ENCODE peak calls at places on chromosomes 3 and 15, in nine cellular contexts. T, Q, U, Z, E, K, A, Y and P are unnamed samples.

GRCh38 chr3:35322070-35322469 is 317.3 kb upstream of the ARPP21 start:
- DNase-seq in T (no peak), Q (no peak), U (no peak), Z (no peak), E (no peak), K (no peak), A (peak), Y (no peak), P (no peak)

GRCh38 chr3:161035711-161036110 is 69.4 kb downstream of the B3GALNT1 start:
- DNase-seq in T (no peak), Q (no peak), U (no peak), Z (no peak), E (no peak), K (no peak), A (no peak), Y (no peak), P (no peak)

GRCh38 chr15:75639191-75639708 is 774 bp downstream of the IMP3 start:
- DNase-seq in T (no peak), Q (no peak), U (no peak), Z (no peak), E (no peak), K (no peak), A (peak), Y (no peak), P (no peak)

GRCh38 chr3:49805367-49805782 is 2.3 kb downstream of the INKA1 start:
- DNase-seq in T (no peak), Q (peak), U (peak), Z (peak), E (no peak), K (no peak), A (peak), Y (peak), P (no peak)

GRCh38 chr3:187839422-187839821 is 94.2 kb upstream of the BCL6 start:
- DNase-seq in T (no peak), Q (no peak), U (no peak), Z (no peak), E (no peak), K (no peak), A (peak), Y (no peak), P (no peak)

GRCh38 chr15:59028387-59028955 is 41.0 kb downstream of the RNF111 start:
- DNase-seq in T (no peak), Q (no peak), U (no peak), Z (no peak), E (no peak), K (no peak), A (no peak), Y (no peak), P (no peak)

GRCh38 chr3:190825389-190826016 is 37.0 kb downstream of the GMNC start:
- DNase-seq in T (no peak), Q (no peak), U (no peak), Z (no peak), E (no peak), K (no peak), A (no peak), Y (no peak), P (no peak)

GRCh38 chr15:64279131-64279530 is 76.8 kb downstream of the CSNK1G1 start:
- DNase-seq in T (no peak), Q (no peak), U (no peak), Z (no peak), E (no peak), K (no peak), A (no peak), Y (peak), P (no peak)

GRCh38 chr15:78763111-78763795 is 48.0 kb downstream of the ADAMTS7 start:
- DNase-seq in T (no peak), Q (no peak), U (peak), Z (no peak), E (no peak), K (no peak), A (no peak), Y (no peak), P (peak)

GRCh38 chr15:82263350-82263749 is 732 bp downstream of the SAXO2 start:
- DNase-seq in T (no peak), Q (no peak), U (no peak), Z (no peak), E (no peak), K (no peak), A (peak), Y (no peak), P (no peak)

GRCh38 chr3:120177151-120177550 is 82.9 kb upstream of the GSK3B start:
- DNase-seq in T (no peak), Q (peak), U (peak), Z (peak), E (no peak), K (peak), A (peak), Y (peak), P (peak)

GRCh38 chr3:124409650-124410275 is 320.5 kb upstream of the UMPS start:
- DNase-seq in T (no peak), Q (no peak), U (no peak), Z (no peak), E (no peak), K (no peak), A (peak), Y (peak), P (no peak)

GRCh38 chr3:44685128-44685800 is 27.2 kb upstream of the ZNF502 start:
- DNase-seq in T (peak), Q (peak), U (peak), Z (peak), E (peak), K (peak), A (no peak), Y (peak), P (peak)

GRCh38 chr3:71485903-71486302 is 97.6 kb downstream of the FOXP1 start:
- DNase-seq in T (no peak), Q (no peak), U (no peak), Z (no peak), E (no peak), K (no peak), A (no peak), Y (no peak), P (no peak)

GRCh38 chr3:116440196-116440595 is 5.1 kb downstream of the LSAMP start:
- DNase-seq in T (no peak), Q (no peak), U (no peak), Z (no peak), E (no peak), K (no peak), A (peak), Y (peak), P (no peak)

GRCh38 chr15:81281176-81281735 is 42.7 kb downstream of the STARD5 start:
- DNase-seq in T (no peak), Q (no peak), U (no peak), Z (no peak), E (no peak), K (no peak), A (no peak), Y (no peak), P (no peak)

GRCh38 chr15:79015416-79015815 is 70.6 kb upstream of the CTSH start:
- DNase-seq in T (no peak), Q (no peak), U (peak), Z (no peak), E (no peak), K (no peak), A (no peak), Y (no peak), P (no peak)

DNA sequence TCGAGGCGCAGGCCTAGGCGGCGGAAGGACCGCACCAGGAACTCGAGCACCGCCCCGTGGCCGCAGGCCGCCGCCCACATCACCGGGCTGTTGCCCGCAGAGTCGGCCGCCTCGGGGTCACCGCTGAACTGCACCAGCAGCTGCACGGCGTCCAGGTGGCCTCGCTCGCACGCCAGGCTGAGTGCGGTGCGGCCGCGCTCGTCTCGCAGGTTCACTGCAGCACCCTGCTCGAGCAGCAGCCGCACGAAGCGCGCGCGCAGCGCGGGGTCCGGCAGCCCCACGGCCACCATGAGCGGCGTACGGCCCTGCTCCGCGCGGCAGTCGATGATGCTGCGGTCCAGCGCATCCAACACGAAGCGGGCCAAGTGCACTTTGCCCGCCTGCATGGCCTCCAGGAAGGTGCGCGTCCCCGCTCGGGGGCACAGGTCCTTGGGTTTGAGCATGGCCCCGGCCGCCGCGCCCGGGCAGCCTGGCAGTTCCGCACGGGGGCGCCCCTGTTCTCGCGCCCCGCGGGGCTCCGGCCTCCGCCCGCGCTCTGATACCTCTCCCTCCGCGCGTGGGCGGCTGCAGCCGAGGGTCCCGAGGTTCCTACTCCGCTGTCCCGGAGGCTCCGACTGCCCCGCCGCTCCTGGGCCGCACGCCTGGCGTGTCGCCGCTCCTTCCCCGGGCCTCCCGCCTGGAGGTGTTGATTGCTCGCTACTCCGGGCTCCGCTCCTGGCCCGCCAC is 557 bp downstream of the ANKRD63 start:
- DNase-seq in T (peak), Q (no peak), U (peak), Z (peak), E (peak), K (peak), A (peak), Y (no peak), P (peak)
- TF ChIP-seq CTCF in T (peak), Q (no peak), U (peak), Z (no peak), E (peak), K (peak), A (peak), Y (peak), P (peak)

DNA sequence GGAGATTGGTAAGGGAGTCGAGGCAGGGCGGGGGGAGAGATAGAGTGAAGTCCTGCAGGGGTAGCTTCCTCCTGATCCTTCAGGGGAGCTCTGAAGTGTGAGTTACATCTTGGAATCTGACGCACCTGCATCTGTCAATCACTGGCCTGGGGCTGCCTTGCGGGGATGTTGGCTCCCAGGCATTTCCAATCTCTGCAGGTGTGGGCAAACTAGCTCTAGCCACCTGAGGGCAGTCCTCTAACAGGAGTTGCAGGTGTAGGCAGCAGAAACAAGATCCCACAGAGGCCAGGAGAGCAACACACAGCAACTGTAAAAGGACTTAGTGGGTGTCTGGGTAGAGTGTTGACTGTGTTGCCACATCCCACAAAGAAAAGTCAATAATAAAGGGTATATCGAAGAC is 63.6 kb downstream of the ZNF621 start:
- DNase-seq in T (no peak), Q (no peak), U (no peak), Z (no peak), E (no peak), K (no peak), A (peak), Y (no peak), P (no peak)
- TF ChIP-seq CTCF in T (no peak), Q (no peak), U (no peak), Z (no peak), E (peak), K (no peak), A (peak), Y (no peak), P (no peak)

DNA sequence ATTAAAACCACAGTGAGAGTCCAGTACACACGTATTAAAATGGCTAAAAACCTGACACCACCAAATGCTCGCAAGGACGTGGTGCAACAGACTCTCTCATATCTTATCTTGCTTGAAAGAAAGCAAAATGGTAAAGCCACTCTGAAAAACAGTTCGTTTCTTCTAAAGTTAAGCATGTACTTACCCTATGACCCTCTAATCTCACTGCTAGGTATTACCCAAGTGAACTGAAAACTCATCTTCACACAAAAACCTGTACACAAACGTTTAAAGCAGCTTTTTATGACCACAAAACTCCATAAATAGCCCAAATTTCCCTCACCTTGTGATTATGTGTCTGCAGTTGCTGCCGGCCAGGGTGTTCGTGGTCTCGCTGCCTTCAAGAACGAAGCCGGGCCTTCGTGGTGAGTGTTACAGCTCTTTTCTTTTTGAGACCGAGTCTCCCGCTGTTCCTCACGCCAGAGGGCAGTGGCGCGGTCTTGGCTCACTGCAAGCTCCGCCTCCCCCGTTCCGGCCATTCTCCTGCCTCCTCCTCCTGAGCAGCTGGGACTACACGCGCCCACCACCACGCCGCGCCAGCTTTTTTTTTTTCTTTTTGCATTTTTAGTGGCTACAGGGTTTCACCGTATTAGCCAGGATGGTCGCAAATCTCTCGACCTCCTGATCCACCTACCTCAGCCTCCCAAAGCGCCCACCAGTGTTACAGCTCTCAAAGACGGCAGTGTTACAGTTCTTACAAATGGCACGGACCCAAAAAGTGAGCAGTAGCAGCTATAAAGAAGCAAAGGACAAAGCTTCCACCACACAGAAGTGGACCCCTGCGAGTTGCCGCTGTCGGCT is 165.4 kb downstream of the TJP1 start:
- DNase-seq in T (no peak), Q (no peak), U (no peak), Z (peak), E (peak), K (peak), A (no peak), Y (no peak), P (no peak)
- TF ChIP-seq CTCF in T (no peak), Q (no peak), U (no peak), Z (no peak), E (peak), K (peak), A (no peak), Y (no peak), P (no peak)

DNA sequence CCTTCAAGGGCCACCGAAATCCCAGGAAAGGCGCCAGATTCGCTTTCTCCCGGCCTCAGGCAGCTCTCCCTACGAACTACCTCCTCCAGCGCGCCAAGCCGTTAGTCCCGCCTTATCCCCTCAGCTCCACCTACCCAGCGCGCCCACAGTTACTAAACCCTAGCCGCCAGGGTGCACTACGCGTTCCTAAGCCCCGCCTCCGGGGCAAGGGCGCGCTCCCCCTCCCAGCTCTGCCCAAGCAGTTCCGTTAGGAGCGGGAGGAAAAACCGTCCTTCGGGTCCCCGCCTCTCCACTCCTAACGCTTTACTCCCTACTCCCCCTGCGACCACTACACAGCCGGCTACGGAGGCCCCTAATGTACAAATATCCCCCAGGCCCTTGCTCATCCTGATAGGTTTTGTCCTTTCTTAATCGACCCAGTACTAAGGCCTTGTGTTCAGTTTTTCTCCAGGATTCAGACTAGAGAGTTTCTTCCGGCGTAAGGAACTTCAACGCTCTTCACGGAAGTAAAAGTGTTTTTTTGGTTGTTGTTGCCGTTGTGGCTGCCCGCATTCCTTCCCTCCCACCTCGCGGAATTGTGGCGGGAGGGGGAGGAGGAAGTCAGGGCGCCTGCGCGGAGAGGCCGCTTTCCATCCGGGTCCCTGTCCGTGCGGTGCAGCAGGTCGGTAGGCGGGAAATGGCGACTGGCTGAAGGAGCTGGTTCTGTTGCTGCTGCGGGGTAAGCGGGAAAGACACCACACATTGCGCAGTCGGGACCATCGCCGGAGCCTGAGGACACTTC is at the start of gene CTDSPL2:
- DNase-seq in T (peak), Q (peak), U (peak), Z (peak), E (peak), K (peak), A (peak), Y (peak), P (peak)
- TF ChIP-seq CTCF in T (no peak), Q (peak), U (peak), Z (no peak), E (peak), K (peak), A (peak), Y (peak), P (no peak)

DNA sequence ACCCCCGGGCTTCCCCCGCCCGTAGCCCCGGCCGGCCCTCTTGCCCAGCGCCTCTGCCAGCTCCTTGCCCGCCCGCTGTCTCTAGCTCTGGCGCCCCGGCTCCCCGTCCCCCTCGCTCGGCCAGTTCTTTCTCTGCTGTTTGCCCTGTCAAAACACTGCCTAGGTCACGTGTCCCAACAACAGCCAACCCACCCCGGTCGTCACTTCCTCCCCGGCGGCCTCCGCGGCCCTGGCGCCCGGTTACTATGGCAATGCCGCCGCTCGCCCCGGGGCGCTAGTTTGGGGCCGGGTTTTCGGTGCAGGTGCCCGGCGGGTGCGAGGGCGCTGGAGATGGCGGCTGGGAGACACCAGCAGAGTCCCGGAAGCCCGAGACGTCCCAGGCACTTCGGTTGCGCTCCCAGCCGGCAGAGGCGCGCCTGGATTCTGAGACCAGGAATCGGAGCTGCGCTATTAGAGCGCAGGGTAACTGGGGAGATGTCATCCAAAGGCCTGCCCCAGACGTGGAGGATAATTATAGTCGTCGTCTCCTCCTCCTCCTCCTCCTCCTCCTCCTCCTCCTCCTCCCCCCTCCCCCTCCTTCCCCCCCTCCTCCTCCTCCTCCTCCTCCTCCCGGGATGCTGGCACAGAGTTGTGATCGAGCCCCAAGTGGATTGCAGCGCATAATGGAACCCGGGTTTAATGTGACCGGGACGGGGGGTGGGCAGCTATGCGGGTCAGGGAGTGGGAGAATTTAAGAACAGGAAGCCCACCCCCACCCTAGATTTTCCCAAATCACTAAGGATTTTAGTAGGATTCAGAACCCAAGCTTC is at the start of gene ATOSA:
- DNase-seq in T (peak), Q (peak), U (peak), Z (peak), E (peak), K (peak), A (peak), Y (peak), P (peak)
- TF ChIP-seq CTCF in T (no peak), Q (no peak), U (peak), Z (no peak), E (peak), K (peak), A (no peak), Y (peak), P (peak)

DNA sequence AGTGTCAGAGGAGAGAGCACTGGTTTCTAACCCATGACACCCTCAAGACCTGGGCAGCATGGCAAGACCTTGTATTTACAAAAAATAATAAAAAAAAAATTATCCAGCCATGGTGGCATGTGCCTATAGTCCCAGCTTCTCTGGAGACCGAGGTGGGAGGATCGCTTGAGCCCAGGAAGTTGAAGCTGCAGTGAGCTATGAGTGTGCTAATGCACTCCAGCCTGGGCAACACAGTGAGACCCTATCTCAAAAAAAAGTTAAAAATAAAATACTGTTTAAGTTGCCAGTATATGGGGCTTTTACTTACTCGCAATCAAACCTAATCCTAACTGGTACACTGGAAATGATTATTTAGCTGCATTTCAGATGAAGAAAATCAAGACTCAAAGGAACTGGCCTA is 20.2 kb downstream of the ILDR1 start:
- DNase-seq in T (no peak), Q (no peak), U (no peak), Z (no peak), E (no peak), K (no peak), A (no peak), Y (no peak), P (no peak)
- TF ChIP-seq CTCF in T (no peak), Q (no peak), U (no peak), Z (no peak), E (no peak), K (no peak), A (no peak), Y (no peak), P (no peak)

GRCh38 chr3:117616213-117616612 is 906.6 kb downstream of the TUSC7 start:
- DNase-seq in T (no peak), Q (no peak), U (no peak), Z (no peak), E (no peak), K (no peak), A (no peak), Y (no peak), P (no peak)
- TF ChIP-seq CTCF in T (no peak), Q (no peak), U (no peak), Z (no peak), E (no peak), K (no peak), A (no peak), Y (peak), P (no peak)

GRCh38 chr15:73921257-73921890 is 4.9 kb upstream of the LOXL1 start:
- DNase-seq in T (no peak), Q (no peak), U (peak), Z (no peak), E (no peak), K (no peak), A (peak), Y (no peak), P (no peak)
- TF ChIP-seq CTCF in T (no peak), Q (no peak), U (no peak), Z (no peak), E (no peak), K (no peak), A (no peak), Y (no peak), P (no peak)